ENCODE peak calls at places on chromosome 10, in five cellular contexts. T is A549, H is GM12878, A is HepG2, C is K562. K is an unnamed sample.

GRCh38 chr10:45294681-45295080 is 20.7 kb downstream of the OR13A1 start:
- DNase-seq in T (no peak), H (no peak), A (no peak), C (no peak), K (no peak)

GRCh38 chr10:122142652-122143237 is 128.4 kb upstream of the BTBD16 start:
- DNase-seq in T (no peak), H (no peak), A (no peak), C (peak), K (peak)

GRCh38 chr10:70132098-70133029 is at the start of gene AIFM2:
- DNase-seq in T (peak), H (no peak), A (peak), C (peak), K (peak)

GRCh38 chr10:99730026-99730425 is 1.9 kb downstream of the COX15 start:
- DNase-seq in T (no peak), H (no peak), A (no peak), C (no peak), K (no peak)

GRCh38 chr10:86085686-86086085 is 280.9 kb downstream of the GRID1 start:
- DNase-seq in T (no peak), H (no peak), A (no peak), C (no peak), K (no peak)

GRCh38 chr10:59588791-59589190 is 120.9 kb downstream of the SLC16A9 start:
- DNase-seq in T (peak), H (no peak), A (no peak), C (no peak), K (no peak)

GRCh38 chr10:15796762-15797161 is 63.5 kb downstream of the MINDY3 start:
- DNase-seq in T (no peak), H (no peak), A (no peak), C (no peak), K (no peak)

GRCh38 chr10:131093346-131093745 is 218.2 kb downstream of the TCERG1L start:
- DNase-seq in T (no peak), H (no peak), A (no peak), C (no peak), K (no peak)

GRCh38 chr10:88493676-88494483 is 89.2 kb downstream of the RNLS start:
- DNase-seq in T (no peak), H (no peak), A (no peak), C (no peak), K (no peak)

GRCh38 chr10:106897631-106898161 is 266.8 kb downstream of the SORCS1 start:
- DNase-seq in T (no peak), H (no peak), A (no peak), C (no peak), K (no peak)

GRCh38 chr10:58554316-58554715 is 41.6 kb downstream of the BICC1 start:
- DNase-seq in T (no peak), H (no peak), A (no peak), C (no peak), K (no peak)

GRCh38 chr10:22649390-22649841 is 65.0 kb downstream of the PIP4K2A start:
- DNase-seq in T (no peak), H (no peak), A (no peak), C (no peak), K (no peak)

GRCh38 chr10:22712246-22712958 is 2.0 kb downstream of the PIP4K2A start:
- DNase-seq in T (no peak), H (no peak), A (no peak), C (no peak), K (no peak)

GRCh38 chr10:73644015-73644743 is 2.9 kb upstream of the MYOZ1 start:
- DNase-seq in T (peak), H (peak), A (peak), C (peak), K (peak)

GRCh38 chr10:87092861-87093460 is 1.7 kb downstream of the GLUD1 start:
- DNase-seq in T (no peak), H (peak), A (peak), C (peak), K (peak)

GRCh38 chr10:96041146-96041545 is 2.2 kb upstream of the CCNJ start:
- DNase-seq in T (no peak), H (no peak), A (no peak), C (no peak), K (no peak)

GRCh38 chr10:14673189-14673947 is 101.3 kb downstream of the FAM107B start:
- DNase-seq in T (no peak), H (no peak), A (no peak), C (no peak), K (no peak)

GRCh38 chr10:122279725-122280141 is 8.6 kb downstream of the BTBD16 start:
- DNase-seq in T (peak), H (no peak), A (peak), C (peak), K (peak)

GRCh38 chr10:69733791-69734261 is 67.9 kb upstream of the COL13A1 start:
- DNase-seq in T (peak), H (no peak), A (no peak), C (peak), K (no peak)

GRCh38 chr10:1715821-1716220 is 21.5 kb downstream of the ADARB2 start:
- DNase-seq in T (peak), H (peak), A (no peak), C (peak), K (peak)

GRCh38 chr10:75034131-75034512 is 77.3 kb upstream of the SAMD8 start:
- DNase-seq in T (no peak), H (no peak), A (no peak), C (no peak), K (no peak)

GRCh38 chr10:71028066-71028465 is 139.7 kb upstream of the PCBD1 start:
- DNase-seq in T (no peak), H (no peak), A (no peak), C (no peak), K (no peak)

GRCh38 chr10:112634096-112634830 is 187.2 kb downstream of the VTI1A start:
- DNase-seq in T (no peak), H (no peak), A (no peak), C (no peak), K (no peak)

GRCh38 chr10:59970396-59971368 is 64.3 kb upstream of the CCDC6 start:
- DNase-seq in T (no peak), H (no peak), A (no peak), C (no peak), K (peak)

GRCh38 chr10:785539-786214 is 96.2 kb upstream of the DIP2C start:
- DNase-seq in T (no peak), H (no peak), A (no peak), C (peak), K (no peak)

GRCh38 chr10:14617125-14617524 is 157.6 kb downstream of the FAM107B start:
- DNase-seq in T (no peak), H (no peak), A (no peak), C (no peak), K (no peak)

GRCh38 chr10:108601856-108602255 is 1321.5 kb downstream of the XPNPEP1 start:
- DNase-seq in T (no peak), H (no peak), A (no peak), C (no peak), K (no peak)

GRCh38 chr10:3750352-3750816 is 34.6 kb downstream of the KLF6 start:
- DNase-seq in T (no peak), H (no peak), A (no peak), C (no peak), K (no peak)

GRCh38 chr10:3749011-3749410 is 36.0 kb downstream of the KLF6 start:
- DNase-seq in T (no peak), H (no peak), A (no peak), C (no peak), K (no peak)

GRCh38 chr10:3748484-3748883 is 36.5 kb downstream of the KLF6 start:
- DNase-seq in T (no peak), H (no peak), A (no peak), C (no peak), K (no peak)

GRCh38 chr10:3750884-3751283 is 34.1 kb downstream of the KLF6 start:
- DNase-seq in T (no peak), H (no peak), A (no peak), C (no peak), K (no peak)

DNA sequence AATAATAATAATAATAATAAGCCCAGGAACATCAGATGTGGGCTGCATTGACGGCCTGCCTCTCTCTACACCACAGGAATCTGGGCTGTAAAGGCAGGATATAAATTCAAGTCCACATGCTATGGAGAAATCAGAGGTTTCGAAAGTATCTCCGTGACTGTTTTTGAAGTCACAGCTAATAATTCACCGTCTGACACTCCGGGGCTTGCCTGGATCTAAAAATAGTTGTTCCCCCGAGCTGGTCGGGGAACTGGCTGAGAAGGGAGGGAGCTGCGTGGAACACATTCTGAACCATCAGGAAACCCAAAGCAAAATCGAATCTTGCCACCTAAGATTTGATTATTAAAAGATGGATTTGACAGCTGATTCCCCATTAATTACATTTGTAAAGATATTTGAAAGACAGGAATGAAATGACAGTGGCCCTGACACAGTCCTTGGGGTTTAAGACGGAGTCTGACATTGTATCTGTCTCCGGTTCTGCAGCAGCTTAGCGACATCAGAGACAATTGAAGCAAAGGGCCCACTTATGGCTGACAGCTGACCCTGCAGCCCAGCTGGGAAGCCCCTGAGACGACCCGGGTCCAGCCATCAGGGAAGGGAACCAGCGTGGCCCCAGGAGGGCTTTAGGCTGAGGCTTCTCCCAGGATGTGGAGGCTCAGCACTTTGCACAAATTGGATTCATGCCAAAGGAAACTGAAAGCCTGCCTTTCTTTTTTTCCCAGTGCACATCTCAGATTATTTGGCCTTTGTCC is 35.2 kb downstream of the KLF6 start:
- DNase-seq in T (no peak), H (no peak), A (peak), C (no peak), K (no peak)
- TF ChIP-seq JUNB in T (no peak), H (no peak), A (no peak), C (no peak), K (no peak)

DNA sequence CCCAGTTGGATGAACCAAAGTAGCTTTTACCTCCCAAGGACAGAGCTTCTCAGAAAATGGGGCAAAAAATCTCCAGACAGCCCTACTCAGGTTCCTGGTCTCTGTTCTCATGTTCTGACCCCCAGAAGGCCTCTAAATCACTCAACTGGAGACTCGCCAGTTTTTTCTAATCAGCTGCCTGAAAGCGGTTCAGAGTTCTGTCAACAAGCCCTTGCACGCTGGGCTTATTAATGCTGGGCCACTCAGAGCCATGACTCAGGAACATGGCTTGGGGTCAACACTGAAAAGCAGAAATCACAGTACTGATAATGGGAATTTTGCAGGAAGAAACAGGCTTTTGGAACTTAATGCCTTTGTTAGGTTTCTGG is 15.3 kb downstream of the ECHDC3 start:
- DNase-seq in T (no peak), H (no peak), A (peak), C (peak), K (no peak)
- TF ChIP-seq JUNB in T (no peak), H (no peak), A (no peak), C (no peak), K (no peak)

DNA sequence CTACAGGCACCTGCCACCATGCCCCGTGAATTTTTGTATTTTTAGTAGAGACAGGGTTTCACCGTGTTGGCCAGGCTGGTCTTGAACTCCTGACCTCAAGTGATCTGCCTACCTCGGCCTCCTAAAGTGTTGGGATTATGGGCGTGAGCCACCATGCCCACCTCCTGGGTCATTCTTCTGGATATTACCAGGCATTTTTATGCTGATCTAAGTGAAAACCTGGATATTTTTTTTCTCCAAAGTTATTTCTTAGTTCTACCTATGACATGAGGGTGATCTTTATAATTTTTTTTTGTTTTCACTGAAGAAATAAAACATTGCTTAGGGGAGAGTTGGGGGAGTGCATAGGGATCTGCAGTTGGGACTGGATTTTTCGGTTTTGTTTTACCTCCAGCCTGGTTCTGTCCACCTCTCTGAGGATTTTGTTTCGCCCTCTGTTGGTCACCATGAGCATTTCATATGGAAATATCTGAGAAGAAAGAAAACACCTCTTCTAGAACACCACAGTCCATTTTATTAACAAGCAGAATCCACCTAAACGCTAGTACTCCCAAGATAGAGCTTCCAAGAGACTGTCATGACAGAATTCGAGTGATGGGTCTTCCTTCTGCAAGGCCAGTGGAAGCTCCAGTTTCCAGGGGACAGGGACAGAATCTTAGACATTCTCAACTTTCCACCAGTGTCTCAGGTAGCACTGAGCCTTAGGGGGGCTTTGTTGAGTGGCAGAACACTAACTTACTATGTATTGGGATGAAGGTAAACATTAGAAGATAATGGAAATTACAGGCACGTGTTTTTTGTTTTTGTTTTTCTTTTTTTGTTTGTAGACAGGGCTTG is 33.4 kb upstream of the AFAP1L2 start:
- DNase-seq in T (peak), H (no peak), A (peak), C (peak), K (peak)
- TF ChIP-seq JUNB in T (no peak), H (no peak), A (no peak), C (no peak), K (no peak)

GRCh38 chr10:78348416-78349164 is 314.9 kb downstream of the RPS24 start:
- DNase-seq in T (no peak), H (no peak), A (no peak), C (no peak), K (no peak)
- TF ChIP-seq JUNB in T (no peak), H (no peak), A (no peak), C (no peak), K (no peak)

GRCh38 chr10:6014241-6014761 is 37.0 kb upstream of the IL15RA start:
- DNase-seq in T (peak), H (peak), A (peak), C (peak), K (peak)
- TF ChIP-seq JUNB in T (no peak), H (no peak), A (no peak), C (no peak), K (no peak)

GRCh38 chr10:115355162-115355760 is 262.1 kb downstream of the ATRNL1 start:
- DNase-seq in T (peak), H (peak), A (peak), C (peak), K (peak)
- TF ChIP-seq JUNB in T (no peak), H (no peak), A (no peak), C (no peak), K (no peak)

GRCh38 chr10:28120043-28120749 is 121.3 kb upstream of the ODAD2 start:
- DNase-seq in T (no peak), H (no peak), A (no peak), C (no peak), K (peak)
- TF ChIP-seq JUNB in T (no peak), H (no peak), A (no peak), C (no peak), K (no peak)

GRCh38 chr10:93026072-93026471 is 34.5 kb upstream of the CYP26C1 start:
- DNase-seq in T (no peak), H (no peak), A (no peak), C (no peak), K (no peak)
- TF ChIP-seq JUNB in T (no peak), H (no peak), A (no peak), C (no peak), K (no peak)

GRCh38 chr10:124037784-124038183 is 55.6 kb downstream of the CHST15 start:
- DNase-seq in T (no peak), H (no peak), A (no peak), C (no peak), K (no peak)
- TF ChIP-seq JUNB in T (no peak), H (no peak), A (no peak), C (no peak), K (no peak)

DNA sequence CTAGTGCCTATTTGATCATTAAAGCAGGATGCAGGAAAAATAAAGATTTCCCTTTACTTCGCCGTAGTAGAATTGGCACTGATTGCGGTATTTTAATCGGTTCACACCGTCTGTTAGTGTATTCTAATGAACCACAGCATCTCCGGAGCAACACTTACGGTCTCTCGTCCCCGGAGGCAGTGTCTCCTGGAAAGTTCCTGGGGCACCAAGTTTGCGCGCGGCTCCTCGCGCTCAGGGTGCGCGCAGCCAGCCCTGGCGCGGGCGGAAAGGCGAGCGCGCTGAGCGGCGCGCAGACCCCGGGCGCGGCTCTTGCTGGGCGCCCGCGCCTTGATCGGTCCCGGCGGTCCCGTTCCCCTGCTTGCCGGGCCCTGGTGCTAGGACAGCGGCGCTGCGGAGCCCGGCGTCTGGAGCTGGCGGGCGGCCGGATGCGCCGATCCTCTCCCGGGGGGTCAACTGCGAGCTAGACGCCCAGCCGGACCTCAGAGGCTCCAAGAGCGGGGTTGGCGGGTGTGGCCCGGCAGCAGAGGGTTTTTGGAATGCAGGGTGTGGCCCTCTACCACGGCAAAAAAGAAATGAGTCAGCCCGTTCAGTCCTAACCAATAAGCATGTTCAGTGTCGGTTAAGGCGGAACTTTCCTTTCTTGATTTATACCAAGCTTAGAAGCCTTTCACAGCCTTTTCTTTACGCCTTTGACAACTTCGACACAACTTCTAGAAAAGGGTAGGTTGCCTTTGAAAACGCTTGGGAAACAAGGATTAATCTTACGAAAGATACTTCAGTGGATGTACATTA is 166.8 kb upstream of the ASAH2 start:
- DNase-seq in T (peak), H (peak), A (peak), C (peak), K (peak)
- TF ChIP-seq JUNB in T (no peak), H (no peak), A (no peak), C (no peak), K (no peak)

K was measured in GM23338.